ENCODE peak calls at places on chromosome 2, in ten cellular contexts. B, U, I, L, A, E, H, R, O and W are unnamed samples.

GRCh38 chr2:57100436-57100835 is 916.6 kb downstream of the CCDC85A start:
- DNase-seq in L (no peak), R (no peak), B (no peak), U (no peak), O (no peak), E (no peak), I (no peak), H (no peak), A (no peak), W (no peak)

GRCh38 chr2:107711941-107712340 is 114.8 kb upstream of the RGPD4 start:
- DNase-seq in U (no peak), A (no peak), O (no peak), H (no peak), B (no peak), R (no peak), E (no peak), I (no peak), L (no peak), W (no peak)

GRCh38 chr2:3628241-3628679 is 29.7 kb upstream of the ALLC start:
- DNase-seq in R (no peak), I (no peak), E (no peak), H (no peak), L (no peak), B (no peak), A (no peak), U (no peak), O (no peak), W (no peak)

GRCh38 chr2:143685439-143686078 is 556.3 kb downstream of the ARHGAP15 start:
- DNase-seq in H (no peak), R (no peak), L (no peak), O (peak), U (no peak), B (no peak), A (no peak), E (no peak), I (no peak), W (no peak)

GRCh38 chr2:216792222-216793001 is 67.5 kb downstream of the TNP1 start:
- DNase-seq in E (peak), H (no peak), A (no peak), B (peak), R (peak), I (no peak), L (peak), O (peak), U (no peak), W (peak)

GRCh38 chr2:217793566-217794132 is 209.1 kb downstream of the TNS1 start:
- DNase-seq in B (peak), R (no peak), A (no peak), I (no peak), L (no peak), O (no peak), H (no peak), E (no peak), U (no peak), W (no peak)

GRCh38 chr2:165328272-165328671 is 89.1 kb downstream of the SCN2A start:
- DNase-seq in H (no peak), R (no peak), I (no peak), E (no peak), B (no peak), A (peak), U (no peak), L (no peak), O (no peak), W (no peak)

GRCh38 chr2:152062130-152063091 is 36.4 kb downstream of the CACNB4 start:
- DNase-seq in I (no peak), H (no peak), A (no peak), R (no peak), E (peak), O (no peak), B (no peak), U (no peak), L (peak), W (no peak)

GRCh38 chr2:98465456-98466201 is 21.0 kb downstream of the INPP4A start:
- DNase-seq in E (no peak), A (no peak), U (no peak), I (peak), B (peak), L (peak), O (peak), R (peak), H (no peak), W (peak)